ENCODE peak calls at places on chromosomes 13 and 19, in ten cellular contexts. C, S, V, P, D, G, M, U, B and J are unnamed samples.
A peak's percentile ranks its signal among the peaks of the same experiment; 100 is the strongest.

GRCh38 chr19:21434516-21434915 is 37.6 kb downstream of the ZNF493 start:
- DNase-seq in C (no peak), S (no peak), V (no peak), P (no peak), D (no peak), G (no peak), M (no peak), U (no peak), B (no peak), J (no peak)

GRCh38 chr13:22169473-22169872 is 498.6 kb downstream of the FGF9 start:
- DNase-seq in C (no peak), S (no peak), V (no peak), P (no peak), D (no peak), G (no peak), M (no peak), U (no peak), B (no peak), J (no peak)

GRCh38 chr19:10552596-10553053 is 8.9 kb downstream of the ATG4D start:
- DNase-seq in C (no peak), S (no peak), V (peak; percentile 69), P (no peak), D (peak; percentile 56), G (peak; percentile 27), M (no peak), U (peak; percentile 76), B (no peak), J (peak; percentile 85)

GRCh38 chr13:79805317-79805716 is 324.4 kb downstream of the NDFIP2 start:
- DNase-seq in C (no peak), S (no peak), V (no peak), P (no peak), D (no peak), G (no peak), M (no peak), U (no peak), B (no peak), J (no peak)

GRCh38 chr13:33194820-33195692 is 90.5 kb downstream of the STARD13 start:
- DNase-seq in C (peak; percentile 77), S (peak; percentile 44), V (peak; percentile 25), P (no peak), D (no peak), G (no peak), M (no peak), U (peak; percentile 47), B (no peak), J (no peak)

GRCh38 chr19:41217741-41218140 is 1.3 kb upstream of the AXL start:
- DNase-seq in C (no peak), S (no peak), V (no peak), P (peak; percentile 57), D (no peak), G (no peak), M (no peak), U (no peak), B (no peak), J (no peak)

GRCh38 chr13:92384410-92384809 is 842.2 kb upstream of the GPC6 start:
- DNase-seq in C (no peak), S (no peak), V (no peak), P (no peak), D (no peak), G (no peak), M (no peak), U (no peak), B (no peak), J (no peak)

GRCh38 chr13:89279374-89279773 is 1608.2 kb downstream of the SLITRK5 start:
- DNase-seq in C (no peak), S (no peak), V (peak; percentile 13), P (no peak), D (no peak), G (no peak), M (no peak), U (no peak), B (no peak), J (no peak)

GRCh38 chr13:34617684-34618083 is 324.4 kb upstream of the NBEA start:
- DNase-seq in C (no peak), S (no peak), V (no peak), P (no peak), D (no peak), G (no peak), M (no peak), U (no peak), B (no peak), J (no peak)

GRCh38 chr19:46944918-46945628 is 74.6 kb upstream of the NPAS1 start:
- DNase-seq in C (no peak), S (peak; percentile 46), V (peak; percentile 98), P (peak; percentile 75), D (no peak), G (no peak), M (no peak), U (peak; percentile 82), B (no peak), J (peak; percentile 61)

GRCh38 chr19:2800506-2800905 is 15.2 kb downstream of the THOP1 start:
- DNase-seq in C (no peak), S (no peak), V (no peak), P (no peak), D (no peak), G (no peak), M (no peak), U (no peak), B (no peak), J (no peak)

GRCh38 chr13:112771877-112772538 is 82.2 kb downstream of the ATP11A start:
- DNase-seq in C (peak; percentile 46), S (peak; percentile 52), V (no peak), P (no peak), D (no peak), G (no peak), M (no peak), U (no peak), B (no peak), J (no peak)

GRCh38 chr19:11451942-11452813 is 16.7 kb downstream of the PRKCSH start:
- DNase-seq in C (no peak), S (no peak), V (no peak), P (no peak), D (no peak), G (no peak), M (no peak), U (no peak), B (no peak), J (peak; percentile 30)

GRCh38 chr13:60591348-60591747 is 194.3 kb downstream of the TDRD3 start:
- DNase-seq in C (no peak), S (no peak), V (no peak), P (no peak), D (no peak), G (no peak), M (no peak), U (peak; percentile 10), B (no peak), J (no peak)

GRCh38 chr13:61255035-61255796 is 160.4 kb downstream of the PCDH20 start:
- DNase-seq in C (peak; percentile 16), S (no peak), V (peak; percentile 69), P (no peak), D (peak; percentile 3), G (no peak), M (no peak), U (no peak), B (no peak), J (no peak)

GRCh38 chr19:14265285-14266036 is 59.5 kb upstream of the ADGRL1 start:
- DNase-seq in C (no peak), S (no peak), V (peak; percentile 97), P (no peak), D (no peak), G (no peak), M (no peak), U (no peak), B (no peak), J (peak; percentile 52)

GRCh38 chr13:97141564-97142005 is 80.5 kb upstream of the MBNL2 start:
- DNase-seq in C (peak; percentile 82), S (peak; percentile 16), V (peak; percentile 55), P (no peak), D (peak; percentile 6), G (no peak), M (no peak), U (peak; percentile 75), B (no peak), J (peak; percentile 72)

GRCh38 chr19:13302521-13303270 is 152.5 kb downstream of the IER2 start:
- DNase-seq in C (no peak), S (no peak), V (no peak), P (no peak), D (no peak), G (no peak), M (no peak), U (no peak), B (no peak), J (no peak)

GRCh38 chr13:94345374-94346195 is 133.9 kb downstream of the DCT start:
- DNase-seq in C (peak; percentile 67), S (no peak), V (peak; percentile 34), P (no peak), D (no peak), G (no peak), M (no peak), U (no peak), B (no peak), J (no peak)

GRCh38 chr13:38582133-38582532 is 104.7 kb upstream of the FREM2 start:
- DNase-seq in C (peak; percentile 89), S (no peak), V (peak; percentile 85), P (no peak), D (no peak), G (no peak), M (no peak), U (peak; percentile 2), B (no peak), J (no peak)

GRCh38 chr13:99197257-99197651 is 3.4 kb upstream of the UBAC2 start:
- DNase-seq in C (no peak), S (no peak), V (no peak), P (no peak), D (no peak), G (no peak), M (no peak), U (no peak), B (no peak), J (no peak)

GRCh38 chr19:48511800-48512503 is at the start of gene LMTK3:
- DNase-seq in C (peak; percentile 78), S (no peak), V (peak; percentile 82), P (no peak), D (peak; percentile 79), G (peak; percentile 83), M (peak; percentile 78), U (no peak), B (peak; percentile 83), J (peak; percentile 77)

GRCh38 chr19:38030681-38031422 is 123.8 kb downstream of the SIPA1L3 start:
- DNase-seq in C (no peak), S (no peak), V (no peak), P (no peak), D (no peak), G (no peak), M (no peak), U (no peak), B (no peak), J (no peak)

GRCh38 chr19:1651061-1651547 is 1.3 kb downstream of the TCF3 start:
- DNase-seq in C (no peak), S (no peak), V (peak; percentile 44), P (peak; percentile 44), D (peak; percentile 77), G (peak; percentile 76), M (peak; percentile 54), U (no peak), B (peak; percentile 63), J (no peak)

GRCh38 chr13:44749906-44750305 is 173.8 kb upstream of the TSC22D1 start:
- DNase-seq in C (no peak), S (no peak), V (no peak), P (no peak), D (no peak), G (no peak), M (no peak), U (no peak), B (no peak), J (no peak)

GRCh38 chr19:1935484-1936208 is 5.3 kb upstream of the CSNK1G2 start:
- DNase-seq in C (no peak), S (no peak), V (peak; percentile 8), P (peak; percentile 61), D (no peak), G (no peak), M (no peak), U (peak; percentile 29), B (no peak), J (no peak)

GRCh38 chr19:51651216-51651846 is 4.7 kb upstream of the SIGLEC14 start:
- DNase-seq in C (no peak), S (no peak), V (no peak), P (no peak), D (no peak), G (no peak), M (no peak), U (no peak), B (no peak), J (no peak)

GRCh38 chr19:406999-407491 is 1.9 kb downstream of the C2CD4C start:
- DNase-seq in C (no peak), S (no peak), V (no peak), P (peak; percentile 52), D (no peak), G (no peak), M (no peak), U (no peak), B (no peak), J (peak; percentile 44)